ENCODE peak calls at places on chromosomes 5 and 9, in five cellular contexts. One of them, this sample, is unnamed.

GRCh38 chr5:58056546-58056945 is 403.3 kb downstream of the PLK2 start:
- DNase-seq in suprapubic skin: no peak
- DNase-seq in sigmoid colon: no peak
- DNase-seq in ovary: no peak
- DNase-seq in transverse colon: peak
- DNase-seq in this sample: no peak

GRCh38 chr5:173660481-173661280 is 44.2 kb upstream of the BOD1 start:
- DNase-seq in suprapubic skin: peak
- DNase-seq in sigmoid colon: no peak
- DNase-seq in ovary: no peak
- DNase-seq in transverse colon: no peak
- DNase-seq in this sample: peak

GRCh38 chr5:112024769-112025168 is 267.8 kb upstream of the NREP start:
- DNase-seq in suprapubic skin: no peak
- DNase-seq in sigmoid colon: no peak
- DNase-seq in ovary: no peak
- DNase-seq in transverse colon: no peak
- DNase-seq in this sample: no peak

GRCh38 chr9:127501821-127502343 is 50.6 kb downstream of the LRSAM1 start:
- DNase-seq in suprapubic skin: no peak
- DNase-seq in sigmoid colon: no peak
- DNase-seq in ovary: no peak
- DNase-seq in transverse colon: no peak
- DNase-seq in this sample: no peak

GRCh38 chr9:12538842-12539584 is 154.2 kb upstream of the TYRP1 start:
- DNase-seq in suprapubic skin: no peak
- DNase-seq in sigmoid colon: no peak
- DNase-seq in ovary: no peak
- DNase-seq in transverse colon: no peak
- DNase-seq in this sample: no peak

GRCh38 chr9:684055-684949 is 157.2 kb upstream of the DMRT1 start:
- DNase-seq in suprapubic skin: no peak
- DNase-seq in sigmoid colon: no peak
- DNase-seq in ovary: no peak
- DNase-seq in transverse colon: no peak
- DNase-seq in this sample: no peak

GRCh38 chr5:73791389-73791788 is 165.4 kb downstream of the ARHGEF28 start:
- DNase-seq in suprapubic skin: no peak
- DNase-seq in sigmoid colon: no peak
- DNase-seq in ovary: no peak
- DNase-seq in transverse colon: no peak
- DNase-seq in this sample: no peak

GRCh38 chr9:134460904-134461303 is 134.6 kb downstream of the RXRA start:
- DNase-seq in suprapubic skin: no peak
- DNase-seq in sigmoid colon: no peak
- DNase-seq in ovary: no peak
- DNase-seq in transverse colon: peak
- DNase-seq in this sample: no peak

GRCh38 chr9:109297899-109298298 is 23.0 kb downstream of the EPB41L4B start:
- DNase-seq in suprapubic skin: no peak
- DNase-seq in sigmoid colon: no peak
- DNase-seq in ovary: no peak
- DNase-seq in transverse colon: no peak
- DNase-seq in this sample: no peak

GRCh38 chr9:21730899-21731298 is 71.5 kb upstream of the MTAP start:
- DNase-seq in suprapubic skin: no peak
- DNase-seq in sigmoid colon: no peak
- DNase-seq in ovary: no peak
- DNase-seq in transverse colon: no peak
- DNase-seq in this sample: no peak

GRCh38 chr9:99385814-99386279 is 163.8 kb downstream of the SEC61B start:
- DNase-seq in suprapubic skin: no peak
- DNase-seq in sigmoid colon: no peak
- DNase-seq in ovary: no peak
- DNase-seq in transverse colon: no peak
- DNase-seq in this sample: no peak

GRCh38 chr9:4320021-4320420 is 20.2 kb upstream of the GLIS3 start:
- DNase-seq in suprapubic skin: no peak
- DNase-seq in sigmoid colon: no peak
- DNase-seq in ovary: no peak
- DNase-seq in transverse colon: no peak
- DNase-seq in this sample: no peak

GRCh38 chr9:107569171-107569570 is 79.6 kb upstream of the KLF4 start:
- DNase-seq in suprapubic skin: no peak
- DNase-seq in sigmoid colon: no peak
- DNase-seq in ovary: no peak
- DNase-seq in transverse colon: peak
- DNase-seq in this sample: no peak

GRCh38 chr5:103587185-103587748 is 24.7 kb upstream of the NUDT12 start:
- DNase-seq in suprapubic skin: no peak
- DNase-seq in sigmoid colon: no peak
- DNase-seq in ovary: no peak
- DNase-seq in transverse colon: no peak
- DNase-seq in this sample: no peak

GRCh38 chr5:59390989-59391388 is 502.5 kb downstream of the PDE4D start:
- DNase-seq in suprapubic skin: no peak
- DNase-seq in sigmoid colon: no peak
- DNase-seq in ovary: no peak
- DNase-seq in transverse colon: no peak
- DNase-seq in this sample: no peak

GRCh38 chr5:8070138-8070537 is 201.2 kb downstream of the MTRR start:
- DNase-seq in suprapubic skin: no peak
- DNase-seq in sigmoid colon: no peak
- DNase-seq in ovary: no peak
- DNase-seq in transverse colon: no peak
- DNase-seq in this sample: no peak

GRCh38 chr5:107486489-107486888 is 184.2 kb downstream of the EFNA5 start:
- DNase-seq in suprapubic skin: no peak
- DNase-seq in sigmoid colon: no peak
- DNase-seq in ovary: no peak
- DNase-seq in transverse colon: no peak
- DNase-seq in this sample: no peak

GRCh38 chr5:173053041-173053440 is 3.1 kb upstream of the CREBRF start:
- DNase-seq in suprapubic skin: no peak
- DNase-seq in sigmoid colon: no peak
- DNase-seq in ovary: no peak
- DNase-seq in transverse colon: no peak
- DNase-seq in this sample: no peak

GRCh38 chr5:67495072-67495471 is 298.5 kb upstream of the CD180 start:
- DNase-seq in suprapubic skin: no peak
- DNase-seq in sigmoid colon: no peak
- DNase-seq in ovary: no peak
- DNase-seq in transverse colon: no peak
- DNase-seq in this sample: no peak

GRCh38 chr9:92965759-92966517 is 18.6 kb downstream of the FGD3 start:
- DNase-seq in suprapubic skin: peak
- DNase-seq in sigmoid colon: no peak
- DNase-seq in ovary: no peak
- DNase-seq in transverse colon: no peak
- DNase-seq in this sample: peak

GRCh38 chr5:43309657-43310056 is 3.6 kb downstream of the HMGCS1 start:
- DNase-seq in suprapubic skin: no peak
- DNase-seq in sigmoid colon: no peak
- DNase-seq in ovary: no peak
- DNase-seq in transverse colon: no peak
- DNase-seq in this sample: peak

GRCh38 chr9:127519301-127520166 is 68.2 kb downstream of the LRSAM1 start:
- DNase-seq in suprapubic skin: no peak
- DNase-seq in sigmoid colon: no peak
- DNase-seq in ovary: no peak
- DNase-seq in transverse colon: no peak
- DNase-seq in this sample: no peak

GRCh38 chr5:96934291-96934694 is 1.6 kb upstream of the LNPEP start:
- DNase-seq in suprapubic skin: no peak
- DNase-seq in sigmoid colon: no peak
- DNase-seq in ovary: no peak
- DNase-seq in transverse colon: peak
- DNase-seq in this sample: no peak

GRCh38 chr5:78829811-78830499 is 155.2 kb downstream of the ARSB start:
- DNase-seq in suprapubic skin: no peak
- DNase-seq in sigmoid colon: peak
- DNase-seq in ovary: peak
- DNase-seq in transverse colon: peak
- DNase-seq in this sample: no peak

GRCh38 chr9:36039696-36040095 is 3.0 kb downstream of the RECK start:
- DNase-seq in suprapubic skin: no peak
- DNase-seq in sigmoid colon: no peak
- DNase-seq in ovary: no peak
- DNase-seq in transverse colon: no peak
- DNase-seq in this sample: no peak

GRCh38 chr9:120885968-120886367 is 9.0 kb upstream of the PHF19 start:
- DNase-seq in suprapubic skin: no peak
- DNase-seq in sigmoid colon: no peak
- DNase-seq in ovary: no peak
- DNase-seq in transverse colon: no peak
- DNase-seq in this sample: no peak

GRCh38 chr9:112332674-112332976 is 794 bp downstream of the PTBP3 start:
- DNase-seq in suprapubic skin: no peak
- DNase-seq in sigmoid colon: no peak
- DNase-seq in ovary: no peak
- DNase-seq in transverse colon: no peak
- DNase-seq in this sample: no peak
- H3K4me3 ChIP-seq in suprapubic skin: peak
- H3K4me3 ChIP-seq in sigmoid colon: peak
- H3K4me3 ChIP-seq in ovary: peak
- H3K4me3 ChIP-seq in transverse colon: peak
- H3K4me3 ChIP-seq in this sample: peak

GRCh38 chr5:135034186-135034962 is at the start of gene PITX1:
- DNase-seq in suprapubic skin: no peak
- DNase-seq in sigmoid colon: no peak
- DNase-seq in ovary: peak
- DNase-seq in transverse colon: peak
- DNase-seq in this sample: peak
- TF ChIP-seq CTCF in suprapubic skin: no peak
- TF ChIP-seq CTCF in sigmoid colon: no peak
- TF ChIP-seq CTCF in ovary: no peak
- TF ChIP-seq CTCF in transverse colon: no peak
- TF ChIP-seq CTCF in this sample: no peak

GRCh38 chr9:89615661-89616060 is 10.8 kb downstream of the GADD45G start:
- DNase-seq in suprapubic skin: no peak
- DNase-seq in sigmoid colon: no peak
- DNase-seq in ovary: no peak
- DNase-seq in transverse colon: no peak
- DNase-seq in this sample: no peak

GRCh38 chr9:89619019-89619418 is 14.2 kb downstream of the GADD45G start:
- DNase-seq in suprapubic skin: no peak
- DNase-seq in sigmoid colon: no peak
- DNase-seq in ovary: no peak
- DNase-seq in transverse colon: no peak
- DNase-seq in this sample: no peak

GRCh38 chr9:89619739-89620138 is 14.9 kb downstream of the GADD45G start:
- DNase-seq in suprapubic skin: no peak
- DNase-seq in sigmoid colon: no peak
- DNase-seq in ovary: no peak
- DNase-seq in transverse colon: no peak
- DNase-seq in this sample: no peak

GRCh38 chr9:89616411-89616810 is 11.6 kb downstream of the GADD45G start:
- DNase-seq in suprapubic skin: no peak
- DNase-seq in sigmoid colon: no peak
- DNase-seq in ovary: no peak
- DNase-seq in transverse colon: no peak
- DNase-seq in this sample: no peak

DNA sequence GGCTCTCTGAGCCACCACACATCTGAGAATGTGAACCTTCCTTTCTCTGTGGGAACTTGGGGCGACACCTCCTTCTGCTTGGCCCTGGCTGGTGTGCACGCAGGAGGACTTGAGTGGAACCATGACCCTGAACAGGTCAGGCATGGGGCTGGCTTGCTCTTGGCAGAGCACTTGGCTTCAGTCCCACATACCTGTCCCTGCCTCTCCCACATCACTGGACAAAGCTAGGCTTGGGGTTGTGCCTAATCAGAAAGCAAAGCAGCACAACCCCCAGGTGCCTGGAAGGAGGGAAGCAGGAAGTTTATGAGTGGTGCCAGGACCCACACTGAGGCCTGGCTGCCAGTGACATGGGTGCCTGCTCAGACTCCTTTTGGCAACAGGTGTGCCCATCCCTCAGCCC is 13.2 kb downstream of the GADD45G start:
- DNase-seq in suprapubic skin: no peak
- DNase-seq in sigmoid colon: no peak
- DNase-seq in ovary: no peak
- DNase-seq in transverse colon: no peak
- DNase-seq in this sample: peak
- TF ChIP-seq EP300 in suprapubic skin: no peak
- TF ChIP-seq EP300 in sigmoid colon: no peak
- TF ChIP-seq EP300 in ovary: no peak
- TF ChIP-seq EP300 in transverse colon: no peak
- TF ChIP-seq EP300 in this sample: no peak

DNA sequence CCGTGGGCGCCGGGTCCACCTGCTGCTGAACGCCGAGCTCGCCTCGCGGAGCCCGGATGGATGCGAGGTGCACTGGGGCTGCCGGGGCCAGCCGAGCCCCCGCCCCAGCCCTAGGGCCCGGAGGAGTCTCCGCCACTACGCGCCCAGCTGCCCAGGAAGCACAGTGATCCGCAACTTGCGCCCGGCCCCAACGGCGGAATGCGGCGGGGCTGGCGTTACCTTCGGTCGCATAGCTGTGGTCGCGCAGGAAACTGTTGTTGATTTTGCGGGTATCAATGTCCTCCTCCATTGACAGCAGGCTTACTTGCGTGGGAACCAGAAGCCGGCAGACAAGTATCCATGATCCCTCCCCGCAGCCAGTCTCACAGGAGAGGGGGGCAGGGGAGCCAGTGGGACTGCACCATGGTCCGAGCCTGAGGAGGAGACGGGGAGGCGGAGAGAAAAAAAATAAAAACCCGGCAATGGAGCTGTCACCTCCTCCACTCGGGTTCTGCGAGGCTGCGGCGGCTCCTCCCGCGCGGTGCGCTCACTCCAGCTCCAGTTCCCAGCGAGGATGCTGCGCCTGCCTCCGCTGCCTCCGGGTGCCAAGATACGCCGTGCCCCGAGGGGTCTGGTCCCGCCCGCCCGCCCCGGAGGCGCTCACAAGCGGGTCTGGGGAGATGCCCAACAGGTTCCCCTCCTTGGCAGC is 630 bp downstream of the PPP2R2B start:
- DNase-seq in suprapubic skin: no peak
- DNase-seq in sigmoid colon: no peak
- DNase-seq in ovary: no peak
- DNase-seq in transverse colon: no peak
- DNase-seq in this sample: no peak
- H3K4me3 ChIP-seq in suprapubic skin: peak
- H3K4me3 ChIP-seq in sigmoid colon: peak
- H3K4me3 ChIP-seq in ovary: peak
- H3K4me3 ChIP-seq in transverse colon: peak
- H3K4me3 ChIP-seq in this sample: peak

This sample was measured in stomach.